ENCODE peak calls at places on chromosomes 11 and 22, in seven cellular contexts. One of them, this sample, is unnamed.

GRCh38 chr11:34337016-34337415 is 20.8 kb downstream of the ABTB2 start:
- DNase-seq in stomach: no peak
- DNase-seq in ovary: no peak
- DNase-seq in HepG2: no peak
- DNase-seq in GM12878: no peak
- DNase-seq in right lobe of liver: no peak
- DNase-seq in heart left ventricle: no peak
- DNase-seq in this sample: peak

GRCh38 chr11:117805048-117805447 is 8.0 kb upstream of the DSCAML1 start:
- DNase-seq in heart left ventricle: no peak
- DNase-seq in HepG2: no peak
- DNase-seq in right lobe of liver: no peak
- DNase-seq in stomach: no peak
- DNase-seq in ovary: no peak
- DNase-seq in GM12878: no peak
- DNase-seq in this sample: no peak

GRCh38 chr22:32649515-32650200 is 151.8 kb upstream of the TIMP3 start:
- DNase-seq in HepG2: no peak
- DNase-seq in ovary: no peak
- DNase-seq in stomach: no peak
- DNase-seq in right lobe of liver: no peak
- DNase-seq in GM12878: no peak
- DNase-seq in heart left ventricle: no peak
- DNase-seq in this sample: peak

GRCh38 chr11:78331711-78332110 is 85.9 kb downstream of the GAB2 start:
- DNase-seq in ovary: no peak
- DNase-seq in stomach: no peak
- DNase-seq in heart left ventricle: no peak
- DNase-seq in HepG2: no peak
- DNase-seq in right lobe of liver: no peak
- DNase-seq in GM12878: no peak
- DNase-seq in this sample: no peak

GRCh38 chr11:68282141-68282860 is 10.5 kb upstream of the C11orf24 start:
- DNase-seq in heart left ventricle: no peak
- DNase-seq in ovary: no peak
- DNase-seq in right lobe of liver: no peak
- DNase-seq in GM12878: peak
- DNase-seq in stomach: no peak
- DNase-seq in HepG2: no peak
- DNase-seq in this sample: peak

GRCh38 chr22:37237371-37238268 is 6.4 kb downstream of the RAC2 start:
- DNase-seq in GM12878: no peak
- DNase-seq in right lobe of liver: no peak
- DNase-seq in heart left ventricle: no peak
- DNase-seq in HepG2: no peak
- DNase-seq in stomach: no peak
- DNase-seq in ovary: no peak
- DNase-seq in this sample: no peak

GRCh38 chr11:112318193-112318592 is 57.5 kb upstream of the PLET1 start:
- DNase-seq in HepG2: no peak
- DNase-seq in right lobe of liver: no peak
- DNase-seq in ovary: no peak
- DNase-seq in heart left ventricle: no peak
- DNase-seq in stomach: no peak
- DNase-seq in GM12878: no peak
- DNase-seq in this sample: no peak

GRCh38 chr22:46212195-46212594 is 37.9 kb downstream of the CDPF1 start:
- DNase-seq in stomach: no peak
- DNase-seq in ovary: no peak
- DNase-seq in right lobe of liver: no peak
- DNase-seq in HepG2: no peak
- DNase-seq in heart left ventricle: no peak
- DNase-seq in GM12878: no peak
- DNase-seq in this sample: no peak

GRCh38 chr11:39365809-39366436 is 2093.5 kb downstream of the LRRC4C start:
- DNase-seq in ovary: no peak
- DNase-seq in heart left ventricle: no peak
- DNase-seq in stomach: no peak
- DNase-seq in right lobe of liver: no peak
- DNase-seq in GM12878: no peak
- DNase-seq in HepG2: no peak
- DNase-seq in this sample: no peak

GRCh38 chr11:61880050-61880449 is 11.3 kb downstream of the FADS3 start:
- DNase-seq in GM12878: no peak
- DNase-seq in stomach: no peak
- DNase-seq in heart left ventricle: no peak
- DNase-seq in HepG2: no peak
- DNase-seq in right lobe of liver: no peak
- DNase-seq in ovary: no peak
- DNase-seq in this sample: no peak

GRCh38 chr11:93861808-93862207 is 11.4 kb upstream of the VSTM5 start:
- DNase-seq in ovary: no peak
- DNase-seq in stomach: no peak
- DNase-seq in heart left ventricle: no peak
- DNase-seq in right lobe of liver: no peak
- DNase-seq in GM12878: no peak
- DNase-seq in HepG2: no peak
- DNase-seq in this sample: no peak

GRCh38 chr11:134529212-134530096 is 117.4 kb upstream of the B3GAT1 start:
- DNase-seq in right lobe of liver: no peak
- DNase-seq in GM12878: no peak
- DNase-seq in stomach: no peak
- DNase-seq in ovary: no peak
- DNase-seq in heart left ventricle: no peak
- DNase-seq in HepG2: no peak
- DNase-seq in this sample: peak

GRCh38 chr11:61293869-61294716 is 1.0 kb downstream of the VWCE start:
- DNase-seq in HepG2: peak
- DNase-seq in GM12878: no peak
- DNase-seq in heart left ventricle: peak
- DNase-seq in right lobe of liver: no peak
- DNase-seq in ovary: peak
- DNase-seq in stomach: peak
- DNase-seq in this sample: peak

GRCh38 chr22:46538816-46539163 is 1.4 kb upstream of the CELSR1 start:
- DNase-seq in heart left ventricle: no peak
- DNase-seq in stomach: no peak
- DNase-seq in right lobe of liver: no peak
- DNase-seq in HepG2: no peak
- DNase-seq in GM12878: no peak
- DNase-seq in ovary: no peak
- DNase-seq in this sample: no peak

GRCh38 chr11:23903044-23903704 is 593.7 kb upstream of the LUZP2 start:
- DNase-seq in heart left ventricle: no peak
- DNase-seq in GM12878: no peak
- DNase-seq in right lobe of liver: no peak
- DNase-seq in ovary: no peak
- DNase-seq in stomach: no peak
- DNase-seq in HepG2: peak
- DNase-seq in this sample: no peak

GRCh38 chr11:66142370-66143263 is 72.5 kb downstream of the PACS1 start:
- DNase-seq in ovary: no peak
- DNase-seq in stomach: no peak
- DNase-seq in GM12878: no peak
- DNase-seq in HepG2: peak
- DNase-seq in heart left ventricle: no peak
- DNase-seq in right lobe of liver: no peak
- DNase-seq in this sample: no peak

GRCh38 chr11:67351275-67352005 is 1.9 kb downstream of the POLD4 start:
- DNase-seq in HepG2: no peak
- DNase-seq in right lobe of liver: no peak
- DNase-seq in ovary: peak
- DNase-seq in heart left ventricle: no peak
- DNase-seq in GM12878: no peak
- DNase-seq in stomach: peak
- DNase-seq in this sample: peak

GRCh38 chr11:134068829-134069425 is at the start of gene JAM3:
- DNase-seq in GM12878: peak
- DNase-seq in stomach: peak
- DNase-seq in heart left ventricle: peak
- DNase-seq in right lobe of liver: peak
- DNase-seq in HepG2: peak
- DNase-seq in ovary: peak
- DNase-seq in this sample: peak

GRCh38 chr22:35622132-35622913 is 5.2 kb upstream of the MB start:
- DNase-seq in HepG2: no peak
- DNase-seq in heart left ventricle: peak
- DNase-seq in stomach: peak
- DNase-seq in ovary: peak
- DNase-seq in GM12878: no peak
- DNase-seq in right lobe of liver: no peak
- DNase-seq in this sample: peak

GRCh38 chr11:114340311-114341131 is 44.3 kb downstream of the NNMT start:
- DNase-seq in heart left ventricle: peak
- DNase-seq in GM12878: no peak
- DNase-seq in right lobe of liver: no peak
- DNase-seq in stomach: peak
- DNase-seq in HepG2: peak
- DNase-seq in ovary: peak
- DNase-seq in this sample: peak

GRCh38 chr22:42052765-42053164 is 17.8 kb downstream of the NAGA start:
- DNase-seq in ovary: no peak
- DNase-seq in GM12878: no peak
- DNase-seq in HepG2: no peak
- DNase-seq in right lobe of liver: no peak
- DNase-seq in heart left ventricle: no peak
- DNase-seq in stomach: no peak
- DNase-seq in this sample: no peak

GRCh38 chr11:71129624-71130023 is 122.8 kb downstream of the SHANK2 start:
- DNase-seq in heart left ventricle: no peak
- DNase-seq in stomach: no peak
- DNase-seq in right lobe of liver: no peak
- DNase-seq in ovary: no peak
- DNase-seq in HepG2: no peak
- DNase-seq in GM12878: no peak
- DNase-seq in this sample: no peak

GRCh38 chr11:19632435-19632834 is 80.2 kb upstream of the NAV2 start:
- DNase-seq in right lobe of liver: no peak
- DNase-seq in ovary: no peak
- DNase-seq in GM12878: no peak
- DNase-seq in heart left ventricle: no peak
- DNase-seq in stomach: no peak
- DNase-seq in HepG2: no peak
- DNase-seq in this sample: no peak

GRCh38 chr11:72233773-72234513 is 9.4 kb downstream of the INPPL1 start:
- DNase-seq in ovary: no peak
- DNase-seq in GM12878: no peak
- DNase-seq in stomach: no peak
- DNase-seq in heart left ventricle: no peak
- DNase-seq in HepG2: no peak
- DNase-seq in right lobe of liver: no peak
- DNase-seq in this sample: no peak

GRCh38 chr22:24969588-24970301 is 17.2 kb downstream of the KIAA1671 start:
- DNase-seq in right lobe of liver: peak
- DNase-seq in heart left ventricle: peak
- DNase-seq in stomach: no peak
- DNase-seq in GM12878: no peak
- DNase-seq in HepG2: peak
- DNase-seq in ovary: no peak
- DNase-seq in this sample: no peak

GRCh38 chr11:5293028-5293427 is 8.7 kb downstream of the OR51B4 start:
- DNase-seq in right lobe of liver: no peak
- DNase-seq in stomach: no peak
- DNase-seq in HepG2: no peak
- DNase-seq in GM12878: no peak
- DNase-seq in ovary: no peak
- DNase-seq in heart left ventricle: no peak
- DNase-seq in this sample: no peak

GRCh38 chr11:15123849-15124248 is 9.1 kb downstream of the INSC start:
- DNase-seq in right lobe of liver: no peak
- DNase-seq in HepG2: no peak
- DNase-seq in stomach: no peak
- DNase-seq in ovary: no peak
- DNase-seq in heart left ventricle: no peak
- DNase-seq in GM12878: no peak
- DNase-seq in this sample: no peak

GRCh38 chr11:69515271-69516245 is 34.1 kb downstream of the LINC01488 start:
- DNase-seq in right lobe of liver: peak
- DNase-seq in stomach: no peak
- DNase-seq in HepG2: no peak
- DNase-seq in heart left ventricle: no peak
- DNase-seq in GM12878: no peak
- DNase-seq in ovary: no peak
- DNase-seq in this sample: no peak

GRCh38 chr11:92941676-92942571 is 27.5 kb upstream of the MTNR1B start:
- DNase-seq in stomach: no peak
- DNase-seq in ovary: no peak
- DNase-seq in HepG2: peak
- DNase-seq in GM12878: no peak
- DNase-seq in heart left ventricle: no peak
- DNase-seq in right lobe of liver: no peak
- DNase-seq in this sample: no peak

GRCh38 chr11:77147668-77148321 is 19.7 kb downstream of the MYO7A start:
- DNase-seq in right lobe of liver: peak
- DNase-seq in stomach: peak
- DNase-seq in HepG2: no peak
- DNase-seq in heart left ventricle: no peak
- DNase-seq in ovary: no peak
- DNase-seq in GM12878: no peak
- DNase-seq in this sample: no peak
- H3K4me3 ChIP-seq in right lobe of liver: no peak
- H3K4me3 ChIP-seq in stomach: peak
- H3K4me3 ChIP-seq in HepG2: no peak
- H3K4me3 ChIP-seq in heart left ventricle: no peak
- H3K4me3 ChIP-seq in ovary: peak
- H3K4me3 ChIP-seq in GM12878: no peak
- H3K4me3 ChIP-seq in this sample: no peak

DNA sequence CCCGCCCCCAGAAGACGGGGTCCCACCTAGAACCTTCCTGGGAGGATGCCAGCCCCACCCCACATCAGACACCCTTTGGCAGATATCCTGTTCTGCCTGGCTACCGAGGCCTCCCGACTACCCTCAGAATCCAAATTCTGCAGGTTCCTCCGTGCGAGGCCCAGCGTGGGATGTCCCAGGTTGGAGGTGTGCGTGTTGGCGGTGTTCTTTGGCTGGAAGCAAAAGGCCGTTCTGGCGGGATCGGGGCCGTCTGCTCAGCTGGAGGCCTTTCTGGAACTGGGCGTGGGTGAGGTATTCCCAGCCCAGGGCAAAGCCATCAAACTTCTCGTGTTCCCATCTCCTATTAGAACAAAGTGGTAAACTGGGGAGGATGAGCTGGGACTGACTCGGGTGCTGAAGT is 32.6 kb downstream of the NUP50 start:
- DNase-seq in HepG2: no peak
- DNase-seq in stomach: no peak
- DNase-seq in heart left ventricle: no peak
- DNase-seq in right lobe of liver: no peak
- DNase-seq in GM12878: no peak
- DNase-seq in ovary: no peak
- DNase-seq in this sample: peak
- TF ChIP-seq CTCF in HepG2: no peak
- TF ChIP-seq CTCF in stomach: no peak
- TF ChIP-seq CTCF in heart left ventricle: no peak
- TF ChIP-seq CTCF in right lobe of liver: no peak
- TF ChIP-seq CTCF in GM12878: no peak
- TF ChIP-seq CTCF in ovary: no peak
- TF ChIP-seq CTCF in this sample: no peak

GRCh38 chr11:13276852-13277718 is 505 bp upstream of the BMAL1 start:
- DNase-seq in GM12878: peak
- DNase-seq in HepG2: peak
- DNase-seq in stomach: peak
- DNase-seq in ovary: peak
- DNase-seq in heart left ventricle: peak
- DNase-seq in right lobe of liver: peak
- DNase-seq in this sample: peak
- TF ChIP-seq POLR2A in GM12878: peak
- TF ChIP-seq POLR2A in HepG2: no peak
- TF ChIP-seq POLR2A in stomach: no peak
- TF ChIP-seq POLR2A in ovary: peak
- TF ChIP-seq POLR2A in heart left ventricle: peak
- TF ChIP-seq POLR2A in right lobe of liver: peak
- TF ChIP-seq POLR2A in this sample: peak

GRCh38 chr11:57713849-57714248 is 1.5 kb downstream of the TMX2 start:
- DNase-seq in HepG2: no peak
- DNase-seq in heart left ventricle: no peak
- DNase-seq in GM12878: no peak
- DNase-seq in stomach: no peak
- DNase-seq in ovary: no peak
- DNase-seq in right lobe of liver: no peak
- DNase-seq in this sample: no peak
- H3K4me3 ChIP-seq in HepG2: peak
- H3K4me3 ChIP-seq in heart left ventricle: peak
- H3K4me3 ChIP-seq in GM12878: peak
- H3K4me3 ChIP-seq in stomach: peak
- H3K4me3 ChIP-seq in ovary: no peak
- H3K4me3 ChIP-seq in right lobe of liver: peak
- H3K4me3 ChIP-seq in this sample: no peak